ENCODE peak calls at places on chromosomes 3 and 15, in seven cellular contexts. One of them, this sample, is unnamed.

GRCh38 chr3:79329154-79329553 is 438.6 kb downstream of the ROBO1 start:
- DNase-seq in mucosa of descending colon: no peak
- DNase-seq in left lung: no peak
- DNase-seq in kidney: no peak
- DNase-seq in endothelial cell: no peak
- DNase-seq in CD4-positive, alpha-beta T cell: no peak
- DNase-seq in IMR-90: peak; percentile 35
- DNase-seq in this sample: no peak

GRCh38 chr15:44495562-44495961 is 41.4 kb upstream of the EIF3J start:
- DNase-seq in mucosa of descending colon: no peak
- DNase-seq in left lung: no peak
- DNase-seq in CD4-positive, alpha-beta T cell: no peak
- DNase-seq in IMR-90: no peak
- DNase-seq in endothelial cell: no peak
- DNase-seq in kidney: no peak
- DNase-seq in this sample: no peak

GRCh38 chr3:157443873-157444770 is 7.5 kb downstream of the PTX3 start:
- DNase-seq in IMR-90: peak; percentile 46
- DNase-seq in CD4-positive, alpha-beta T cell: no peak
- DNase-seq in mucosa of descending colon: no peak
- DNase-seq in endothelial cell: no peak
- DNase-seq in left lung: no peak
- DNase-seq in kidney: no peak
- DNase-seq in this sample: no peak

GRCh38 chr3:32095431-32095830 is 11.0 kb upstream of the GPD1L start:
- DNase-seq in endothelial cell: no peak
- DNase-seq in mucosa of descending colon: no peak
- DNase-seq in kidney: no peak
- DNase-seq in CD4-positive, alpha-beta T cell: no peak
- DNase-seq in left lung: no peak
- DNase-seq in IMR-90: no peak
- DNase-seq in this sample: no peak

GRCh38 chr15:28918141-28918983 is 32.6 kb downstream of the APBA2 start:
- DNase-seq in IMR-90: no peak
- DNase-seq in endothelial cell: peak; percentile 77
- DNase-seq in left lung: no peak
- DNase-seq in kidney: no peak
- DNase-seq in mucosa of descending colon: no peak
- DNase-seq in CD4-positive, alpha-beta T cell: no peak
- DNase-seq in this sample: no peak

GRCh38 chr15:53586815-53587214 is 172.6 kb downstream of the WDR72 start:
- DNase-seq in left lung: no peak
- DNase-seq in endothelial cell: peak; percentile 85
- DNase-seq in IMR-90: no peak
- DNase-seq in mucosa of descending colon: peak; percentile 57
- DNase-seq in kidney: no peak
- DNase-seq in CD4-positive, alpha-beta T cell: no peak
- DNase-seq in this sample: no peak

GRCh38 chr15:26260517-26261133 is 397.5 kb upstream of the ATP10A start:
- DNase-seq in left lung: no peak
- DNase-seq in kidney: no peak
- DNase-seq in CD4-positive, alpha-beta T cell: no peak
- DNase-seq in IMR-90: peak; percentile 22
- DNase-seq in mucosa of descending colon: no peak
- DNase-seq in endothelial cell: peak; percentile 58
- DNase-seq in this sample: no peak

GRCh38 chr3:44509985-44510360 is 32.5 kb upstream of the ZNF445 start:
- DNase-seq in CD4-positive, alpha-beta T cell: no peak
- DNase-seq in kidney: no peak
- DNase-seq in mucosa of descending colon: no peak
- DNase-seq in left lung: no peak
- DNase-seq in IMR-90: peak; percentile 17
- DNase-seq in endothelial cell: no peak
- DNase-seq in this sample: no peak

GRCh38 chr3:5692446-5692845 is 504.9 kb downstream of the EDEM1 start:
- DNase-seq in kidney: no peak
- DNase-seq in endothelial cell: no peak
- DNase-seq in left lung: no peak
- DNase-seq in CD4-positive, alpha-beta T cell: no peak
- DNase-seq in IMR-90: no peak
- DNase-seq in mucosa of descending colon: no peak
- DNase-seq in this sample: no peak

GRCh38 chr15:68655686-68656437 is 77.1 kb downstream of the CORO2B start:
- DNase-seq in left lung: no peak
- DNase-seq in endothelial cell: no peak
- DNase-seq in IMR-90: no peak
- DNase-seq in CD4-positive, alpha-beta T cell: no peak
- DNase-seq in mucosa of descending colon: no peak
- DNase-seq in kidney: no peak
- DNase-seq in this sample: no peak

GRCh38 chr3:14256561-14257342 is 78.1 kb downstream of the LSM3 start:
- DNase-seq in endothelial cell: no peak
- DNase-seq in IMR-90: no peak
- DNase-seq in left lung: no peak
- DNase-seq in kidney: peak; percentile 86
- DNase-seq in CD4-positive, alpha-beta T cell: no peak
- DNase-seq in mucosa of descending colon: peak; percentile 77
- DNase-seq in this sample: no peak

GRCh38 chr15:35443376-35443775 is 102.6 kb downstream of the DPH6 start:
- DNase-seq in endothelial cell: no peak
- DNase-seq in IMR-90: no peak
- DNase-seq in left lung: no peak
- DNase-seq in CD4-positive, alpha-beta T cell: no peak
- DNase-seq in kidney: no peak
- DNase-seq in mucosa of descending colon: no peak
- DNase-seq in this sample: no peak

GRCh38 chr15:42087926-42088800 is 6.2 kb downstream of the PLA2G4D start:
- DNase-seq in endothelial cell: no peak
- DNase-seq in mucosa of descending colon: no peak
- DNase-seq in left lung: no peak
- DNase-seq in kidney: no peak
- DNase-seq in IMR-90: no peak
- DNase-seq in CD4-positive, alpha-beta T cell: no peak
- DNase-seq in this sample: no peak

GRCh38 chr3:26064297-26064696 is 274.4 kb downstream of the OXSM start:
- DNase-seq in left lung: no peak
- DNase-seq in CD4-positive, alpha-beta T cell: no peak
- DNase-seq in mucosa of descending colon: no peak
- DNase-seq in endothelial cell: no peak
- DNase-seq in IMR-90: no peak
- DNase-seq in kidney: no peak
- DNase-seq in this sample: no peak

DNA sequence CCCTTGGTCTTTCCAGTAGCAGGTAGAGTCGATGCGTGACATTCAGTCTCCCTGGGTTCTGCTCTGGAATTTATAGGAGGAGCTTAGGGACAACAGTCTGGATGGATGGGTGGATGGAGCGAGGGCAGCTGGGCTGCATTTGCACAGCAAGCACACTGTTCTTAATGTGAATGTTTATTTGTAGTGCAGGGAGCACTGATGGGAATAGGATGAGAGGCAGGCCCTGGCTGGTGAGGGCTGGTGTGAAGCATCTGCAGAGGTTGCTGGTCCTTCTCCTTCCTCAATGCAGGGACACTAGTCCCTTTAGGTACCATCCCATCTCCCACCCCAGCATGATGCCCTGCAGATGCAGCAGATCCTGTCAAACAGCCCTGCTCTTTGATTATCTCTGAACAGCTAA is 176.3 kb downstream of the EPHB1 start:
- DNase-seq in mucosa of descending colon: no peak
- DNase-seq in left lung: no peak
- DNase-seq in endothelial cell: no peak
- DNase-seq in IMR-90: no peak
- DNase-seq in CD4-positive, alpha-beta T cell: no peak
- DNase-seq in kidney: no peak
- DNase-seq in this sample: no peak
- TF ChIP-seq CTCF in mucosa of descending colon: no peak
- TF ChIP-seq CTCF in left lung: no peak
- TF ChIP-seq CTCF in endothelial cell: no peak
- TF ChIP-seq CTCF in IMR-90: no peak
- TF ChIP-seq CTCF in CD4-positive, alpha-beta T cell: no peak
- TF ChIP-seq CTCF in kidney: no peak
- TF ChIP-seq CTCF in this sample: no peak

DNA sequence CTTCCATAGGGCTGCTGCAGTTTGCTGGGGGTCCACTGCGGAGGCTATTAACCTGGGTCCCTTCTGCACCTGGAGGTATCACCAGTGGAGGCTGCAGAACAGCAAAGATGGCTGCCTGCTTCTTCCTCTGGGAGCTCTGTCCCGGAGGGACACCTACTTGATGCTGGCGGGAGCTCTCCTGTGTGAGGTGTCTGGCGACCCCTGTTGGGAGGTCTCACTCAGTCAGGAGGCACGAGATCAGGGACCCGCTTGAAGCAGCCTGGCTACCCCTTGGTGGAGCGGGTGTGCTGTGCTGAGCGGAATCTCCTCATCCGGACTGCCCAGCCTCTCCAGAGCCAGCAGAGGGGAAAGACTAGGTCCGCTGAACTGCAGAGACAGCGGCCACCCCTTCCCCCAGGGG is 56.0 kb upstream of the CTXND1 start:
- DNase-seq in left lung: no peak
- DNase-seq in kidney: no peak
- DNase-seq in CD4-positive, alpha-beta T cell: no peak
- DNase-seq in IMR-90: no peak
- DNase-seq in mucosa of descending colon: no peak
- DNase-seq in endothelial cell: no peak
- DNase-seq in this sample: no peak
- TF ChIP-seq CTCF in left lung: no peak
- TF ChIP-seq CTCF in kidney: no peak
- TF ChIP-seq CTCF in CD4-positive, alpha-beta T cell: no peak
- TF ChIP-seq CTCF in IMR-90: no peak
- TF ChIP-seq CTCF in mucosa of descending colon: no peak
- TF ChIP-seq CTCF in endothelial cell: no peak
- TF ChIP-seq CTCF in this sample: no peak

GRCh38 chr3:127008236-127008635 is 25.3 kb downstream of the PLXNA1 start:
- DNase-seq in endothelial cell: no peak
- DNase-seq in IMR-90: no peak
- DNase-seq in mucosa of descending colon: no peak
- DNase-seq in CD4-positive, alpha-beta T cell: no peak
- DNase-seq in left lung: no peak
- DNase-seq in kidney: no peak
- DNase-seq in this sample: no peak
- TF ChIP-seq CTCF in endothelial cell: no peak
- TF ChIP-seq CTCF in IMR-90: no peak
- TF ChIP-seq CTCF in mucosa of descending colon: no peak
- TF ChIP-seq CTCF in CD4-positive, alpha-beta T cell: no peak
- TF ChIP-seq CTCF in left lung: no peak
- TF ChIP-seq CTCF in kidney: no peak
- TF ChIP-seq CTCF in this sample: no peak

DNA sequence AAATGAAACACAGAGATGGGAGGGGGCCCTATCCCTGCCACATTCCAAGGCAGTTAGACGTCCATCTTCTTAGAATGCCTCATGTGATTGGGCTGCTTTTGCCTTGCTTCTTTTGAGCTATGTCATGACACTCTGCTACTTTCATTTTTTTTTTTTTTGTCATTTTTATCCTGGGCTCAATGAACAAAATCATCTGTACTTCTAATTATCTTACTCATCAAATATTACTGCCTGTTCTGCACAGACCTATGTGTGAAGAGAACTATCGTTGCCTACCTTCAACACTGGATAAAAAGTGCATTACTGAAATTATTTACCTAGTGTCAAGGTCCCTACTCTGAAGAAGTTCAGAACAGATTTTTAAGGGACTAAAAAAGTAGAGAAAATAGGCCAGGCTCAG is 83.8 kb upstream of the FAM98B start:
- DNase-seq in endothelial cell: no peak
- DNase-seq in mucosa of descending colon: no peak
- DNase-seq in left lung: no peak
- DNase-seq in kidney: no peak
- DNase-seq in CD4-positive, alpha-beta T cell: no peak
- DNase-seq in IMR-90: peak; percentile 16
- DNase-seq in this sample: no peak
- TF ChIP-seq CTCF in endothelial cell: no peak
- TF ChIP-seq CTCF in mucosa of descending colon: no peak
- TF ChIP-seq CTCF in left lung: no peak
- TF ChIP-seq CTCF in kidney: no peak
- TF ChIP-seq CTCF in CD4-positive, alpha-beta T cell: no peak
- TF ChIP-seq CTCF in IMR-90: no peak
- TF ChIP-seq CTCF in this sample: no peak

DNA sequence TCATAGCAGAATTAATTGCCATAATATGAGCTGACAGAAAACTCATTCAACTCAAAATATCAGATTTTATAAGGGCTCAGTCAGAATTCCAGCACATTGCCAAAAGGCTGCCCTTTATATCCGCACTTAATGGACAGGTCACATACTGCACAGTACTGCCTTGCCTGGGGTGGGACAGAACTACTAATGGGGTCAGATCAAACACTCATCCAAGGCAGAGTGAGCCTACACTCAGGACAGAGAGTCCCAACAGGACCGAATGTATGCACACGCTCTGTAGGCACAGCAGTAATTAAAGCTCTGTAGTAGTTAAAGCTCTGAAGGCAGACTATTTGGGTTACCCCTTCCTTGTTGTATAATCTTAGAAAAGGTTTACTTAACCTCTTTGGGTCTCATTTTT is 27.2 kb downstream of the HSPBAP1 start:
- DNase-seq in left lung: no peak
- DNase-seq in CD4-positive, alpha-beta T cell: no peak
- DNase-seq in endothelial cell: no peak
- DNase-seq in kidney: no peak
- DNase-seq in mucosa of descending colon: no peak
- DNase-seq in IMR-90: no peak
- DNase-seq in this sample: no peak
- TF ChIP-seq CTCF in left lung: no peak
- TF ChIP-seq CTCF in CD4-positive, alpha-beta T cell: no peak
- TF ChIP-seq CTCF in endothelial cell: no peak
- TF ChIP-seq CTCF in kidney: no peak
- TF ChIP-seq CTCF in mucosa of descending colon: no peak
- TF ChIP-seq CTCF in IMR-90: no peak
- TF ChIP-seq CTCF in this sample: no peak